ENCODE peak calls at places on chromosomes 16 and 17, in ten cellular contexts. One of them, this sample, is unnamed.
A peak's percentile ranks its signal among the peaks of the same experiment; 100 is the strongest.

GRCh38 chr16:25155553-25156460 is 44.3 kb downstream of the LCMT1 start:
- DNase-seq in esophagus squamous epithelium: no peak
- DNase-seq in neural crest cell: no peak
- DNase-seq in fibroblast of the aortic adventitia: no peak
- DNase-seq in ovary: no peak
- DNase-seq in tibial nerve: no peak
- DNase-seq in activated B cell treated with CpG ODN at 0.5 μM for 24 hours: no peak
- DNase-seq in bronchial epithelial cell: no peak
- DNase-seq in CD8-positive, alpha-beta T cell: no peak
- DNase-seq in prostate gland: no peak
- DNase-seq in this sample: no peak

GRCh38 chr16:13823501-13823900 is 96.5 kb upstream of the ERCC4 start:
- DNase-seq in CD8-positive, alpha-beta T cell: no peak
- DNase-seq in fibroblast of the aortic adventitia: no peak
- DNase-seq in neural crest cell: no peak
- DNase-seq in activated B cell treated with CpG ODN at 0.5 μM for 24 hours: no peak
- DNase-seq in bronchial epithelial cell: no peak
- DNase-seq in prostate gland: no peak
- DNase-seq in ovary: no peak
- DNase-seq in esophagus squamous epithelium: no peak
- DNase-seq in tibial nerve: no peak
- DNase-seq in this sample: no peak

GRCh38 chr17:14048169-14048568 is 21.1 kb upstream of the COX10 start:
- DNase-seq in neural crest cell: no peak
- DNase-seq in CD8-positive, alpha-beta T cell: no peak
- DNase-seq in fibroblast of the aortic adventitia: no peak
- DNase-seq in esophagus squamous epithelium: no peak
- DNase-seq in tibial nerve: no peak
- DNase-seq in activated B cell treated with CpG ODN at 0.5 μM for 24 hours: no peak
- DNase-seq in bronchial epithelial cell: no peak
- DNase-seq in prostate gland: no peak
- DNase-seq in ovary: no peak
- DNase-seq in this sample: no peak

GRCh38 chr17:76417499-76418143 is 33.2 kb downstream of the SPHK1 start:
- DNase-seq in tibial nerve: no peak
- DNase-seq in esophagus squamous epithelium: no peak
- DNase-seq in fibroblast of the aortic adventitia: peak; percentile 22
- DNase-seq in ovary: no peak
- DNase-seq in prostate gland: no peak
- DNase-seq in CD8-positive, alpha-beta T cell: no peak
- DNase-seq in bronchial epithelial cell: no peak
- DNase-seq in neural crest cell: no peak
- DNase-seq in activated B cell treated with CpG ODN at 0.5 μM for 24 hours: no peak
- DNase-seq in this sample: no peak

GRCh38 chr17:42453544-42453943 is 5.1 kb upstream of the ATP6V0A1 start:
- DNase-seq in ovary: no peak
- DNase-seq in esophagus squamous epithelium: no peak
- DNase-seq in bronchial epithelial cell: no peak
- DNase-seq in CD8-positive, alpha-beta T cell: no peak
- DNase-seq in prostate gland: no peak
- DNase-seq in tibial nerve: no peak
- DNase-seq in fibroblast of the aortic adventitia: no peak
- DNase-seq in neural crest cell: no peak
- DNase-seq in activated B cell treated with CpG ODN at 0.5 μM for 24 hours: no peak
- DNase-seq in this sample: no peak

GRCh38 chr16:78720416-78720815 is 621.0 kb downstream of the WWOX start:
- DNase-seq in activated B cell treated with CpG ODN at 0.5 μM for 24 hours: no peak
- DNase-seq in prostate gland: no peak
- DNase-seq in esophagus squamous epithelium: no peak
- DNase-seq in bronchial epithelial cell: no peak
- DNase-seq in fibroblast of the aortic adventitia: no peak
- DNase-seq in tibial nerve: no peak
- DNase-seq in ovary: no peak
- DNase-seq in neural crest cell: no peak
- DNase-seq in CD8-positive, alpha-beta T cell: no peak
- DNase-seq in this sample: no peak

GRCh38 chr17:78307887-78308633 is 51.8 kb downstream of the SOCS3 start:
- DNase-seq in CD8-positive, alpha-beta T cell: no peak
- DNase-seq in fibroblast of the aortic adventitia: no peak
- DNase-seq in tibial nerve: no peak
- DNase-seq in activated B cell treated with CpG ODN at 0.5 μM for 24 hours: no peak
- DNase-seq in neural crest cell: no peak
- DNase-seq in prostate gland: no peak
- DNase-seq in esophagus squamous epithelium: no peak
- DNase-seq in ovary: peak; percentile 78
- DNase-seq in bronchial epithelial cell: no peak
- DNase-seq in this sample: no peak

GRCh38 chr17:2034806-2035548 is 5.0 kb downstream of the DPH1 start:
- DNase-seq in neural crest cell: no peak
- DNase-seq in tibial nerve: no peak
- DNase-seq in activated B cell treated with CpG ODN at 0.5 μM for 24 hours: no peak
- DNase-seq in ovary: no peak
- DNase-seq in bronchial epithelial cell: no peak
- DNase-seq in esophagus squamous epithelium: no peak
- DNase-seq in CD8-positive, alpha-beta T cell: no peak
- DNase-seq in fibroblast of the aortic adventitia: peak; percentile 88
- DNase-seq in prostate gland: no peak
- DNase-seq in this sample: no peak

GRCh38 chr17:44113382-44113781 is 10.1 kb downstream of the HDAC5 start:
- DNase-seq in fibroblast of the aortic adventitia: no peak
- DNase-seq in ovary: no peak
- DNase-seq in esophagus squamous epithelium: no peak
- DNase-seq in neural crest cell: no peak
- DNase-seq in bronchial epithelial cell: no peak
- DNase-seq in activated B cell treated with CpG ODN at 0.5 μM for 24 hours: no peak
- DNase-seq in CD8-positive, alpha-beta T cell: no peak
- DNase-seq in tibial nerve: no peak
- DNase-seq in prostate gland: no peak
- DNase-seq in this sample: no peak

GRCh38 chr16:35431829-35432663 is 1972.6 kb downstream of the TP53TG3F start:
- DNase-seq in neural crest cell: no peak
- DNase-seq in fibroblast of the aortic adventitia: no peak
- DNase-seq in CD8-positive, alpha-beta T cell: no peak
- DNase-seq in activated B cell treated with CpG ODN at 0.5 μM for 24 hours: no peak
- DNase-seq in ovary: no peak
- DNase-seq in tibial nerve: no peak
- DNase-seq in bronchial epithelial cell: no peak
- DNase-seq in prostate gland: no peak
- DNase-seq in esophagus squamous epithelium: no peak
- DNase-seq in this sample: no peak

GRCh38 chr17:40577611-40578065 is 12.4 kb upstream of the CCR7 start:
- DNase-seq in activated B cell treated with CpG ODN at 0.5 μM for 24 hours: no peak
- DNase-seq in neural crest cell: no peak
- DNase-seq in bronchial epithelial cell: no peak
- DNase-seq in tibial nerve: no peak
- DNase-seq in CD8-positive, alpha-beta T cell: no peak
- DNase-seq in fibroblast of the aortic adventitia: no peak
- DNase-seq in esophagus squamous epithelium: no peak
- DNase-seq in ovary: no peak
- DNase-seq in prostate gland: no peak
- DNase-seq in this sample: no peak

GRCh38 chr17:8012996-8013640 is 10.7 kb downstream of the GUCY2D start:
- DNase-seq in bronchial epithelial cell: no peak
- DNase-seq in fibroblast of the aortic adventitia: no peak
- DNase-seq in esophagus squamous epithelium: no peak
- DNase-seq in ovary: no peak
- DNase-seq in tibial nerve: no peak
- DNase-seq in CD8-positive, alpha-beta T cell: no peak
- DNase-seq in activated B cell treated with CpG ODN at 0.5 μM for 24 hours: no peak
- DNase-seq in prostate gland: no peak
- DNase-seq in neural crest cell: no peak
- DNase-seq in this sample: no peak

GRCh38 chr16:87635541-87636049 is 33.3 kb downstream of the JPH3 start:
- DNase-seq in prostate gland: peak; percentile 13
- DNase-seq in fibroblast of the aortic adventitia: peak; percentile 57
- DNase-seq in neural crest cell: peak; percentile 55
- DNase-seq in tibial nerve: no peak
- DNase-seq in ovary: peak; percentile 69
- DNase-seq in CD8-positive, alpha-beta T cell: peak; percentile 79
- DNase-seq in esophagus squamous epithelium: peak; percentile 5
- DNase-seq in activated B cell treated with CpG ODN at 0.5 μM for 24 hours: peak; percentile 65
- DNase-seq in bronchial epithelial cell: peak; percentile 21
- DNase-seq in this sample: no peak

GRCh38 chr17:17231621-17232302 is 5.2 kb downstream of the FLCN start:
- DNase-seq in fibroblast of the aortic adventitia: no peak
- DNase-seq in neural crest cell: no peak
- DNase-seq in prostate gland: no peak
- DNase-seq in ovary: no peak
- DNase-seq in CD8-positive, alpha-beta T cell: no peak
- DNase-seq in tibial nerve: no peak
- DNase-seq in activated B cell treated with CpG ODN at 0.5 μM for 24 hours: no peak
- DNase-seq in bronchial epithelial cell: no peak
- DNase-seq in esophagus squamous epithelium: no peak
- DNase-seq in this sample: no peak

GRCh38 chr16:27446721-27447120 is 44.7 kb downstream of the IL21R start:
- DNase-seq in ovary: no peak
- DNase-seq in CD8-positive, alpha-beta T cell: peak; percentile 95
- DNase-seq in esophagus squamous epithelium: no peak
- DNase-seq in tibial nerve: no peak
- DNase-seq in fibroblast of the aortic adventitia: no peak
- DNase-seq in prostate gland: no peak
- DNase-seq in bronchial epithelial cell: no peak
- DNase-seq in activated B cell treated with CpG ODN at 0.5 μM for 24 hours: no peak
- DNase-seq in neural crest cell: no peak
- DNase-seq in this sample: no peak
- TF ChIP-seq CTCF in ovary: no peak
- TF ChIP-seq CTCF in CD8-positive, alpha-beta T cell: no peak
- TF ChIP-seq CTCF in esophagus squamous epithelium: no peak
- TF ChIP-seq CTCF in tibial nerve: no peak
- TF ChIP-seq CTCF in fibroblast of the aortic adventitia: no peak
- TF ChIP-seq CTCF in prostate gland: no peak
- TF ChIP-seq CTCF in bronchial epithelial cell: no peak
- TF ChIP-seq CTCF in activated B cell treated with CpG ODN at 0.5 μM for 24 hours: no peak
- TF ChIP-seq CTCF in neural crest cell: no peak
- TF ChIP-seq CTCF in this sample: no peak

GRCh38 chr17:73731733-73732132 is 87.5 kb upstream of the SDK2 start:
- DNase-seq in activated B cell treated with CpG ODN at 0.5 μM for 24 hours: no peak
- DNase-seq in tibial nerve: no peak
- DNase-seq in esophagus squamous epithelium: no peak
- DNase-seq in CD8-positive, alpha-beta T cell: no peak
- DNase-seq in prostate gland: no peak
- DNase-seq in fibroblast of the aortic adventitia: no peak
- DNase-seq in neural crest cell: no peak
- DNase-seq in ovary: no peak
- DNase-seq in bronchial epithelial cell: no peak
- DNase-seq in this sample: no peak
- TF ChIP-seq CTCF in activated B cell treated with CpG ODN at 0.5 μM for 24 hours: no peak
- TF ChIP-seq CTCF in tibial nerve: no peak
- TF ChIP-seq CTCF in esophagus squamous epithelium: no peak
- TF ChIP-seq CTCF in CD8-positive, alpha-beta T cell: no peak
- TF ChIP-seq CTCF in prostate gland: no peak
- TF ChIP-seq CTCF in fibroblast of the aortic adventitia: no peak
- TF ChIP-seq CTCF in neural crest cell: no peak
- TF ChIP-seq CTCF in ovary: no peak
- TF ChIP-seq CTCF in bronchial epithelial cell: no peak
- TF ChIP-seq CTCF in this sample: no peak

GRCh38 chr16:30980068-30980371 is 5.0 kb upstream of the HSD3B7 start:
- DNase-seq in prostate gland: no peak
- DNase-seq in fibroblast of the aortic adventitia: no peak
- DNase-seq in activated B cell treated with CpG ODN at 0.5 μM for 24 hours: no peak
- DNase-seq in esophagus squamous epithelium: no peak
- DNase-seq in tibial nerve: no peak
- DNase-seq in CD8-positive, alpha-beta T cell: no peak
- DNase-seq in neural crest cell: no peak
- DNase-seq in bronchial epithelial cell: no peak
- DNase-seq in ovary: no peak
- DNase-seq in this sample: no peak

GRCh38 chr16:30980434-30980833 is 4.6 kb upstream of the HSD3B7 start:
- DNase-seq in fibroblast of the aortic adventitia: no peak
- DNase-seq in tibial nerve: no peak
- DNase-seq in CD8-positive, alpha-beta T cell: no peak
- DNase-seq in prostate gland: no peak
- DNase-seq in neural crest cell: no peak
- DNase-seq in esophagus squamous epithelium: no peak
- DNase-seq in activated B cell treated with CpG ODN at 0.5 μM for 24 hours: no peak
- DNase-seq in bronchial epithelial cell: no peak
- DNase-seq in ovary: no peak
- DNase-seq in this sample: no peak

GRCh38 chr16:30979170-30980067 is 5.6 kb upstream of the HSD3B7 start:
- DNase-seq in bronchial epithelial cell: no peak
- DNase-seq in fibroblast of the aortic adventitia: no peak
- DNase-seq in ovary: no peak
- DNase-seq in tibial nerve: no peak
- DNase-seq in CD8-positive, alpha-beta T cell: no peak
- DNase-seq in prostate gland: no peak
- DNase-seq in neural crest cell: no peak
- DNase-seq in activated B cell treated with CpG ODN at 0.5 μM for 24 hours: no peak
- DNase-seq in esophagus squamous epithelium: no peak
- DNase-seq in this sample: no peak

GRCh38 chr16:30976486-30976885 is 8.5 kb upstream of the HSD3B7 start:
- DNase-seq in neural crest cell: no peak
- DNase-seq in ovary: no peak
- DNase-seq in CD8-positive, alpha-beta T cell: no peak
- DNase-seq in prostate gland: no peak
- DNase-seq in fibroblast of the aortic adventitia: no peak
- DNase-seq in esophagus squamous epithelium: no peak
- DNase-seq in bronchial epithelial cell: no peak
- DNase-seq in activated B cell treated with CpG ODN at 0.5 μM for 24 hours: no peak
- DNase-seq in tibial nerve: no peak
- DNase-seq in this sample: no peak

DNA sequence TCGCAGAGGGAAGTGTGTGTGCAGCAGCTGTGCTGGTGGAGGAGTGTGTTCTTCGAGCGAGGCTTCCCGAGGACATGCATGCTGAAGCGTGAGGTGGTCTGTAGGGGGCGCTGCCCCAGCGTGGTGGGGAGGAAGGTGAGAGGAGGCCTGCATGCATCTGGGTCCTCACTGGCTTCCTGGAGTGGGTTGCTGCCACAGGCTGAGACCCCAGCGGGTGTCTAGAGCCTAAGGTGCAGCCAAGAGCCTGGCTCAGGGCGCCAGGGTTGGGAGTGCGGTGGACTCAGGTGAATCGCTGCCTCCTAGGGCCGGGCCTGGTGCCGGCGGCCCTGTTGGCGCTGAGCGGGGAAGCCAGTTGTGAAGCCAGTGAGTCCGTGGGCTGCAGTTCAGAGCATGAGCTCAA is 7.5 kb upstream of the HSD3B7 start:
- DNase-seq in CD8-positive, alpha-beta T cell: peak; percentile 39
- DNase-seq in ovary: no peak
- DNase-seq in activated B cell treated with CpG ODN at 0.5 μM for 24 hours: no peak
- DNase-seq in neural crest cell: no peak
- DNase-seq in bronchial epithelial cell: no peak
- DNase-seq in prostate gland: no peak
- DNase-seq in esophagus squamous epithelium: no peak
- DNase-seq in tibial nerve: no peak
- DNase-seq in fibroblast of the aortic adventitia: no peak
- DNase-seq in this sample: no peak
- TF ChIP-seq CTCF in CD8-positive, alpha-beta T cell: no peak
- TF ChIP-seq CTCF in ovary: no peak
- TF ChIP-seq CTCF in activated B cell treated with CpG ODN at 0.5 μM for 24 hours: no peak
- TF ChIP-seq CTCF in neural crest cell: peak; percentile 45
- TF ChIP-seq CTCF in bronchial epithelial cell: peak; percentile 26
- TF ChIP-seq CTCF in prostate gland: no peak
- TF ChIP-seq CTCF in esophagus squamous epithelium: no peak
- TF ChIP-seq CTCF in tibial nerve: no peak
- TF ChIP-seq CTCF in fibroblast of the aortic adventitia: peak; percentile 38
- TF ChIP-seq CTCF in this sample: peak; percentile 30

DNA sequence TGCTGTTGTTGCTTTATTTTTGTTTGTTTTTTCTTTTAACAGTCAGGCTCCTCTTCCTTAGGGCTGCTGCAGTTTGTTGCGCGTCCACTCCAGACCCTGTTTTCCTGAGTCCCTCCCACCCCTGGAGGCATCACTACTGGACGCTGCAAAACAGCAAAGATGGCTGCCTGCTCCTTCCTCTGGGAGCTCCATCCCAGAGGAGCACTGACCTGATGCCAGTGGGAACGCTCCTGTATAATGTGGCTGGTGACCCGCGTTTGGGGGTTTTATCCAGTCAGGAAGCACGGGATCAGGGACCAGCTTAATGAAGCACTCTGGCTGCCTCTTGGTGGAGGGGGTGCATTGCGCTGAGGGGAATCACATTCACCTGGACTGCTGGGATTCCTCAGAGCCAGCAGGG is 1005.6 kb downstream of the CDH8 start:
- DNase-seq in prostate gland: no peak
- DNase-seq in ovary: no peak
- DNase-seq in esophagus squamous epithelium: no peak
- DNase-seq in tibial nerve: no peak
- DNase-seq in bronchial epithelial cell: no peak
- DNase-seq in CD8-positive, alpha-beta T cell: no peak
- DNase-seq in activated B cell treated with CpG ODN at 0.5 μM for 24 hours: no peak
- DNase-seq in fibroblast of the aortic adventitia: no peak
- DNase-seq in neural crest cell: no peak
- DNase-seq in this sample: no peak
- TF ChIP-seq CTCF in prostate gland: no peak
- TF ChIP-seq CTCF in ovary: no peak
- TF ChIP-seq CTCF in esophagus squamous epithelium: no peak
- TF ChIP-seq CTCF in tibial nerve: no peak
- TF ChIP-seq CTCF in bronchial epithelial cell: no peak
- TF ChIP-seq CTCF in CD8-positive, alpha-beta T cell: no peak
- TF ChIP-seq CTCF in activated B cell treated with CpG ODN at 0.5 μM for 24 hours: no peak
- TF ChIP-seq CTCF in fibroblast of the aortic adventitia: no peak
- TF ChIP-seq CTCF in neural crest cell: no peak
- TF ChIP-seq CTCF in this sample: no peak

This sample was measured in AG04450.